ENCODE peak calls at places on chromosomes 13 and 19, in five cellular contexts. M, U, Y, T and N are unnamed samples.

GRCh38 chr13:73035660-73036059 is 23.1 kb upstream of the KLF5 start:
- DNase-seq in U (no peak), T (no peak), M (no peak), Y (no peak), N (no peak)

GRCh38 chr13:33174491-33174890 is 111.1 kb downstream of the STARD13 start:
- DNase-seq in M (no peak), T (no peak), U (no peak), Y (no peak), N (no peak)

GRCh38 chr13:102693781-102694180 is 1.1 kb downstream of the METTL21C start:
- DNase-seq in T (peak), M (no peak), U (no peak), Y (no peak), N (no peak)

GRCh38 chr13:42027286-42027685 is 21.2 kb upstream of the DGKH start:
- DNase-seq in Y (no peak), T (no peak), M (no peak), U (no peak), N (no peak)

GRCh38 chr13:52851153-52851962 is 2.9 kb upstream of the PCDH8 start:
- DNase-seq in U (no peak), Y (peak), T (peak), M (no peak), N (no peak)

GRCh38 chr13:104553156-104553555 is 1486.9 kb upstream of the SLC10A2 start:
- DNase-seq in T (peak), U (no peak), Y (no peak), M (no peak), N (no peak)

GRCh38 chr19:31253816-31254551 is 95.3 kb downstream of the TSHZ3 start:
- DNase-seq in Y (no peak), M (peak), U (no peak), T (peak), N (no peak)

GRCh38 chr19:18589380-18590272 is 1.0 kb downstream of the REX1BD start:
- DNase-seq in Y (peak), U (no peak), T (peak), M (peak), N (peak)

GRCh38 chr19:4557186-4557970 is 2.1 kb downstream of the SEMA6B start:
- DNase-seq in Y (no peak), T (no peak), U (no peak), M (no peak), N (no peak)

GRCh38 chr19:11373166-11373884 is 1.1 kb upstream of the SWSAP1 start:
- DNase-seq in U (no peak), T (no peak), Y (no peak), M (no peak), N (no peak)

GRCh38 chr19:18420931-18421330 is 1.7 kb downstream of the SSBP4 start:
- DNase-seq in M (no peak), Y (no peak), T (no peak), U (no peak), N (no peak)

GRCh38 chr13:37495046-37495445 is 103.5 kb downstream of the POSTN start:
- DNase-seq in Y (no peak), T (no peak), M (no peak), U (no peak), N (no peak)

GRCh38 chr13:97043302-97043701 is 49.0 kb upstream of the OXGR1 start:
- DNase-seq in U (no peak), Y (no peak), M (no peak), T (peak), N (no peak)

GRCh38 chr13:42354246-42355117 is 82.5 kb downstream of the AKAP11 start:
- DNase-seq in U (no peak), T (peak), Y (no peak), M (no peak), N (no peak)

GRCh38 chr13:113448545-113448884 is 4.8 kb downstream of the ADPRHL1 start:
- DNase-seq in T (no peak), U (no peak), Y (peak), M (no peak), N (no peak)

GRCh38 chr13:113443991-113444390 is 9.3 kb downstream of the ADPRHL1 start:
- DNase-seq in M (no peak), Y (no peak), T (no peak), U (no peak), N (peak)

GRCh38 chr13:113447596-113447995 is 5.7 kb downstream of the ADPRHL1 start:
- DNase-seq in U (no peak), T (no peak), M (no peak), Y (no peak), N (no peak)

GRCh38 chr13:113445791-113446487 is 7.3 kb downstream of the ADPRHL1 start:
- DNase-seq in M (no peak), T (peak), U (no peak), Y (no peak), N (no peak)

GRCh38 chr13:113446488-113446854 is 6.8 kb downstream of the ADPRHL1 start:
- DNase-seq in U (no peak), M (no peak), Y (no peak), T (no peak), N (no peak)
- H3K27ac ChIP-seq in U (no peak), M (no peak), Y (no peak), T (no peak), N (no peak)

GRCh38 chr19:40550951-40551350 is 25.7 kb upstream of the SHKBP1 start:
- DNase-seq in M (no peak), U (no peak), Y (no peak), T (no peak), N (no peak)
- TF ChIP-seq CTCF in M (no peak), U (no peak), Y (no peak), T (no peak), N (no peak)

GRCh38 chr13:35309711-35310110 is 166.8 kb downstream of the MAB21L1 start:
- DNase-seq in U (no peak), Y (no peak), M (no peak), T (no peak), N (no peak)
- H3K4me3 ChIP-seq in U (no peak), Y (no peak), M (no peak), T (no peak), N (no peak)

GRCh38 chr19:52967772-52968171 is 5.1 kb upstream of the ZNF816 start:
- DNase-seq in M (no peak), T (no peak), Y (no peak), U (no peak), N (no peak)
- H3K27ac ChIP-seq in M (no peak), T (no peak), Y (no peak), U (no peak), N (no peak)

DNA sequence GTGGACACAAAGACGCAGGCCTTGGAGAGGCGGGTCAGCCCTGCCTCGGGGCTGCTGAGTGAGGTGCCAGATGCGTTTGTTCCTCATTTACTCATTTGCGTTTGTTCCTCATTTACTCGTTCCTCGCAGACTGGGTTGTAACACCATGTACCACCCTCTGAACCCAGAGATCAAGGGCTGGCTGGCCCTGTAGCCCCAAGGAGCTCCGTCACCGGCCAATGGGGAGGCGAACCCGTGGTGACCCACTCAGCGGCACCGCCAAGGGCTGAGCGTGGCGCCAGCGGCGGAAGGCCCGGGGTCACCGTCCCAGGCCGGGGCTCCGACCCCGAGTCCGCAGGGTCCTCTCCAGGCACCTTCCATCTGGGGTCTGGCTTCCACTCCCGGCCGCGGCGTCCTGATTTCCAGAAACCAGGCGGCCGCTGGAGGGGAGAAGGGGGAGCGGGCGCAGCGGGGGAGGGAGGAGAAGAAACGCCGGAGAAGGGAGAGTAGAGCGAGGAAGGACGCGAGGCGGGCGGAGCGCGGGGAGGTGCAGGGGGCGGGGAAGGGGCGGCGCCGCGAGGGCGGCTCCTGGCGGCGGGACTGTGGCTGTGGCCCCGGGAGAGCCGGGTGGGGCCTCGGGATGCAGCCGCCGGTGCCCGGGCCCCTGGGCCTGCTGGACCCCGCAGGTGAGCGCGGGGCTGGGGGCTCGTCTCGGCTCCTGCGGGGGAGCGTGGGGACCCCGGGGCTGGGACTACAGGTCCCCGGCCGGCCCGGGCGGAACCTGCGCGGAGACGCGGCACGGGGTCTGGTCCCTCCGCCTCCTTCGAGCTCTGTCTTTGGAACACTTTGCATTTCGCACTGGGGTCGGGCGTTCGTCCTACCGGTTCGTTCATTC is at the start of gene TMEM255B:
- DNase-seq in U (peak), T (peak), Y (peak), M (peak), N (peak)
- TF ChIP-seq CTCF in U (peak), T (no peak), Y (peak), M (peak), N (peak)

DNA sequence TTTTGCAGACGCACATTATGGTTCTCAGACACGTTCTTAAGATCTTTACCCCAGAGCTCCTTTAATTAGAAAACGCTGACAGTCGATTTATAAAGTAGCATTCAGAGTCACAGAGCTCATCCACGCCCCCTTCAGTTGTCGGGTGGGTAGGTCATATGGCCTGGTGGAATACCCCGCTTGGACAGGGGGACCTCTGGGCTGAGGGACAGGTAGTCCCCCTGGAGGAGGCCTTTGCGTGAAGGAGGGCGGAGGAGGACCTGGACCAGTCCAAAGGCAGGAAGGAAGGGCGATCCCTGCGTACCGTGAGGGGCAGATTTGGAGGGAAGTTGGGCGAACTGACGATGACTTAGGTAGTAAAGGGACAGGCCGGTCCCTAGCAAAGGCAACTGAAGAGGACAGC is 20.5 kb downstream of the VASP start:
- DNase-seq in U (no peak), M (no peak), T (no peak), Y (no peak), N (no peak)
- H3K4me3 ChIP-seq in U (no peak), M (no peak), T (no peak), Y (no peak), N (no peak)

GRCh38 chr19:51107406-51108065 is 673 bp downstream of the CTU1 start:
- DNase-seq in T (peak), M (no peak), Y (no peak), U (no peak), N (no peak)
- H3K27ac ChIP-seq in T (peak), M (peak), Y (peak), U (peak), N (peak)